ENCODE peak calls at places on chromosomes 13 and 19, in ten cellular contexts. K, H, P, G, F, W, T, C, Q and J are unnamed samples.

GRCh38 chr13:60369242-60369641 is 27.8 kb upstream of the TDRD3 start:
- DNase-seq in W (no peak), T (no peak), C (no peak), P (no peak), G (no peak), F (no peak), H (no peak), Q (no peak), K (peak), J (no peak)

GRCh38 chr13:100594255-100594654 is 5.7 kb upstream of the GGACT start:
- DNase-seq in Q (no peak), C (no peak), F (no peak), T (no peak), W (no peak), G (no peak), P (no peak), K (no peak), H (no peak), J (no peak)

GRCh38 chr19:50909240-50910070 is 1.7 kb downstream of the KLK4 start:
- DNase-seq in W (no peak), C (peak), F (no peak), P (no peak), Q (peak), K (peak), G (no peak), H (no peak), T (peak), J (no peak)

GRCh38 chr19:33252971-33253370 is 27.3 kb upstream of the SLC7A10 start:
- DNase-seq in C (no peak), K (no peak), T (no peak), W (no peak), G (no peak), Q (no peak), F (no peak), H (no peak), P (no peak), J (peak)

GRCh38 chr19:35860818-35861639 is 4.3 kb downstream of the KIRREL2 start:
- DNase-seq in H (no peak), Q (no peak), P (no peak), F (no peak), W (no peak), G (no peak), C (no peak), T (no peak), K (no peak), J (no peak)

GRCh38 chr19:18840288-18841260 is 8.8 kb downstream of the UPF1 start:
- DNase-seq in F (no peak), C (no peak), H (no peak), K (no peak), W (no peak), P (no peak), T (no peak), G (no peak), Q (no peak), J (no peak)

GRCh38 chr13:39038569-39038898 is 278 bp downstream of the NHLRC3 start:
- DNase-seq in F (no peak), C (peak), P (no peak), H (no peak), Q (no peak), T (peak), K (peak), G (no peak), W (no peak), J (no peak)

GRCh38 chr19:1406496-1406817 is 929 bp upstream of the DAZAP1 start:
- DNase-seq in P (no peak), F (no peak), K (no peak), W (no peak), T (no peak), H (no peak), G (no peak), Q (no peak), C (no peak), J (no peak)

GRCh38 chr19:2013683-2013961 is 1.9 kb downstream of the BTBD2 start:
- DNase-seq in F (no peak), H (no peak), Q (no peak), C (no peak), T (no peak), W (no peak), P (no peak), K (no peak), G (no peak), J (no peak)

GRCh38 chr19:50492303-50493052 is 15.8 kb upstream of the GARIN5A start:
- DNase-seq in G (peak), W (no peak), P (no peak), T (peak), H (no peak), K (no peak), F (no peak), C (no peak), Q (no peak), J (peak)

GRCh38 chr19:2167896-2168618 is 4.3 kb downstream of the DOT1L start:
- DNase-seq in K (peak), T (no peak), H (peak), W (no peak), P (no peak), F (no peak), G (no peak), C (no peak), Q (no peak), J (peak)